ENCODE peak calls at places on chromosomes 2 and 18, in six cellular contexts. R is heart left ventricle, B is adrenal gland, A is transverse colon, Q is IMR-90, U is A549. K is an unnamed sample.

GRCh38 chr2:182404102-182404501 is 22.7 kb downstream of the PDE1A start:
- DNase-seq in R (no peak), B (no peak), A (no peak), Q (peak), U (peak), K (no peak)

GRCh38 chr2:240323601-240324291 is 111.7 kb upstream of the GPC1 start:
- DNase-seq in R (no peak), B (no peak), A (no peak), Q (no peak), U (no peak), K (no peak)

GRCh38 chr18:79484661-79485621 is 89.2 kb downstream of the NFATC1 start:
- DNase-seq in R (peak), B (peak), A (peak), Q (peak), U (no peak), K (no peak)

GRCh38 chr18:49514577-49514976 is 27.5 kb upstream of the C18orf32 start:
- DNase-seq in R (peak), B (no peak), A (peak), Q (no peak), U (no peak), K (no peak)

GRCh38 chr2:175017618-175018414 is 12.6 kb upstream of the CHN1 start:
- DNase-seq in R (no peak), B (no peak), A (no peak), Q (peak), U (no peak), K (no peak)

GRCh38 chr2:182867411-182868048 is 1.1 kb upstream of the FRZB start:
- DNase-seq in R (no peak), B (no peak), A (no peak), Q (no peak), U (no peak), K (no peak)

GRCh38 chr2:237702439-237703397 is 75.3 kb downstream of the LRRFIP1 start:
- DNase-seq in R (peak), B (peak), A (peak), Q (peak), U (no peak), K (no peak)

GRCh38 chr2:241307055-241307454 is 8.4 kb downstream of the HDLBP start:
- DNase-seq in R (no peak), B (no peak), A (no peak), Q (no peak), U (no peak), K (no peak)

GRCh38 chr2:76640905-76641304 is 881.3 kb downstream of the LRRTM4 start:
- DNase-seq in R (peak), B (no peak), A (no peak), Q (no peak), U (no peak), K (no peak)

GRCh38 chr2:210620456-210620855 is 64.1 kb downstream of the CPS1 start:
- DNase-seq in R (no peak), B (no peak), A (no peak), Q (no peak), U (no peak), K (no peak)
- TF ChIP-seq POLR2A in R (no peak), B (no peak), A (no peak), Q (no peak), U (no peak), K (no peak)

GRCh38 chr2:98374958-98375570 is 28.8 kb downstream of the CNGA3 start:
- DNase-seq in R (no peak), B (no peak), A (no peak), Q (no peak), U (no peak), K (no peak)

GRCh38 chr2:98377569-98377968 is 31.3 kb downstream of the CNGA3 start:
- DNase-seq in R (no peak), B (no peak), A (no peak), Q (no peak), U (no peak), K (no peak)

GRCh38 chr2:98374286-98374685 is 28.0 kb downstream of the CNGA3 start:
- DNase-seq in R (no peak), B (no peak), A (no peak), Q (no peak), U (no peak), K (no peak)

GRCh38 chr2:98376996-98377395 is 30.7 kb downstream of the CNGA3 start:
- DNase-seq in R (no peak), B (no peak), A (no peak), Q (no peak), U (no peak), K (no peak)

DNA sequence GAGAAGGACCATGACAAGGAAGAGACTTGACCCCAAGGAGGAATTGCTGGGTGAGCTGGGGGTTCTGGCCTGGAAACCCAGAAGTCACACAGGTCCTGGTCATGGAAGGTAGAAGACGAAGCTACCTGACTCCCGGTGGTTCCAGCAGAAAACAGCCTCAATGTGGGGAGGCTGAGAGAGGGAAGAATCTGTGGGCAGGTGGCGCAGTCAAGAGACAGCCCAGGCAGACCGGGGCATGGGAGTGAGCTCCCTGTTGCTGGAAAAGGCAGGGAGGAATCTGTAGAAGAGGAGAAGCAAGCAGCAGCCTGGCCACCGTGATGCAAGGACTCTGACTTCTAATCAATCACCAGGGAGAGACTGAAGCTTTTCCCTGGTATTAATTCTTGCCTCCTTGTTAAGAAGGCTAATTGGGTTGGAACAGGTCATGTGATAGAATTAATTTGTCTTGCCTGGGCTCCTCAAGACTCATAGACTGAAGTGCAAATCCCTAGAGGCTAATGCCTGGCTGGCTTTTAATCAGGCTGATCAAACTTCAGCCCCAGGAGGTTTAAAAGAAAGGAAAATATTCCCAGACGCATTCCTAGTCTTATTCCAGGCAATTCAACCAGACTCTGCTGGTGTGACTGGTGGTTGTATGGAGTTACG is 30.2 kb downstream of the CNGA3 start:
- DNase-seq in R (no peak), B (no peak), A (no peak), Q (no peak), U (no peak), K (no peak)
- TF ChIP-seq POLR2A in R (no peak), B (no peak), A (no peak), Q (no peak), U (no peak), K (no peak)

GRCh38 chr2:176122633-176123482 is at the start of gene HOXD9:
- DNase-seq in R (no peak), B (peak), A (peak), Q (no peak), U (no peak), K (no peak)
- TF ChIP-seq POLR2A in R (no peak), B (peak), A (peak), Q (no peak), U (no peak), K (no peak)

GRCh38 chr2:163719278-163719677 is 16.5 kb downstream of the FIGN start:
- DNase-seq in R (no peak), B (no peak), A (no peak), Q (no peak), U (no peak), K (no peak)
- TF ChIP-seq POLR2A in R (no peak), B (no peak), A (no peak), Q (no peak), U (no peak), K (no peak)

GRCh38 chr2:55965966-55966365 is 42.4 kb upstream of the EFEMP1 start:
- DNase-seq in R (no peak), B (no peak), A (no peak), Q (peak), U (no peak), K (no peak)

GRCh38 chr2:55962910-55963309 is 39.3 kb upstream of the EFEMP1 start:
- DNase-seq in R (no peak), B (no peak), A (no peak), Q (no peak), U (no peak), K (no peak)

GRCh38 chr2:55965276-55965675 is 41.7 kb upstream of the EFEMP1 start:
- DNase-seq in R (no peak), B (no peak), A (no peak), Q (no peak), U (no peak), K (no peak)

GRCh38 chr2:55968931-55969330 is 45.3 kb upstream of the EFEMP1 start:
- DNase-seq in R (no peak), B (no peak), A (no peak), Q (no peak), U (no peak), K (no peak)

DNA sequence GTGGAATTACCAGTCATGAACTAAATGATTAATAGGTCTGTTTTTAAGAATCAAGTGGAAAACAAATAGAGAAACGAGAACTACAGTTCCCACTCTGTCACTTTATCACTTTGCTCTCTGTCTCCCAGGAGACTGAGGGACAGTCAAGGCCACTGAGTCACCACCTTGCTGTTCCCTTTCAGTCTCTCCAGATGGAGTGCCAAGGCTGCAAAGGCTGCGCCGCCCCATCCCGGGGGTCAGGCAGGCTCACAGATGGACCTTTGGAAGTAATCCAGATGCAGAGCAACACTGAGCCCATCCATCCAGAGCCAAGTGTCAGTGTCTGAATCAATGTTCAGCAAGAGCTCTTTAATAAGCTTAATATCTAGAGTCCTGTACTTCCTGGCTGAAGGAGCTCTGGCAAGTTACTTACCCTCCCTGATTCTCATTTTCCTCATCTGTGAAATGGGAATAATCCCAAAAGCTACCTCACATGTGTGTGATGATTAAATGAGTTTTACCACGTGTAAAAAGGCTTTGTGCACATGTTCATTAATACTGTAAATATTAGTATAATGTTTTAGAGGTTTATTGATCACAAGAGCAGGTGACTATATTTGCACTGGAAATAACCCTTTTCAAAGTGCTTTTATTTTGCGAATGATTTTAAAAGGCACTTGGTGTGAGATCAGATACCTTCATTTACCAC is 43.0 kb upstream of the EFEMP1 start:
- DNase-seq in R (peak), B (peak), A (peak), Q (peak), U (peak), K (no peak)
- TF ChIP-seq POLR2A in R (no peak), B (no peak), A (no peak), Q (no peak), U (no peak), K (no peak)

DNA sequence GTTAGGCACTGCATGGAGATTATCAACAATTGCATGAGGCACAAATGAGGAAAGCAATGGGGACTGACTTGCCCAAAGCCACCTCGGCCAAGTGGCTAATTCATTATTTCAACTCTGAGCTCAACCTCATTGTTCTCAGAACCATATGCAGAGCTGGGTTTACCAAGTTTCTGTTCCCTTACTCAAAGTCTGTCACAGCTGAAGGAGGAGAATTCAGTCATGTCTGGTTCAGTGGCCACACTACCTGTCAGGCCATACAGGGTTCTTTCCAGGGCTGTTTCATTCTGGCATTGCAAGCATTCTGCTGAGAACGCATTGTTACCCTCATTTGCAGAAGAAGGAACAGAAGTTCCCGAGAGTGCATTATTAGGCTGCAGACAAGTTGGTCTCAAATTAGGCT is 181.7 kb downstream of the MYT1L start:
- DNase-seq in R (no peak), B (no peak), A (no peak), Q (no peak), U (no peak), K (no peak)
- TF ChIP-seq POLR2A in R (no peak), B (no peak), A (no peak), Q (no peak), U (no peak), K (no peak)

GRCh38 chr2:219541611-219542180 is 1.9 kb downstream of the CHPF start:
- DNase-seq in R (peak), B (peak), A (peak), Q (peak), U (peak), K (peak)

GRCh38 chr2:219542931-219543595 is 546 bp downstream of the CHPF start:
- DNase-seq in R (no peak), B (peak), A (peak), Q (peak), U (no peak), K (peak)

GRCh38 chr2:219544567-219544966 is 739 bp downstream of the TMEM198 start:
- DNase-seq in R (no peak), B (no peak), A (no peak), Q (no peak), U (no peak), K (no peak)

GRCh38 chr2:219545610-219546352 is 2.0 kb downstream of the TMEM198 start:
- DNase-seq in R (no peak), B (no peak), A (no peak), Q (no peak), U (no peak), K (no peak)

DNA sequence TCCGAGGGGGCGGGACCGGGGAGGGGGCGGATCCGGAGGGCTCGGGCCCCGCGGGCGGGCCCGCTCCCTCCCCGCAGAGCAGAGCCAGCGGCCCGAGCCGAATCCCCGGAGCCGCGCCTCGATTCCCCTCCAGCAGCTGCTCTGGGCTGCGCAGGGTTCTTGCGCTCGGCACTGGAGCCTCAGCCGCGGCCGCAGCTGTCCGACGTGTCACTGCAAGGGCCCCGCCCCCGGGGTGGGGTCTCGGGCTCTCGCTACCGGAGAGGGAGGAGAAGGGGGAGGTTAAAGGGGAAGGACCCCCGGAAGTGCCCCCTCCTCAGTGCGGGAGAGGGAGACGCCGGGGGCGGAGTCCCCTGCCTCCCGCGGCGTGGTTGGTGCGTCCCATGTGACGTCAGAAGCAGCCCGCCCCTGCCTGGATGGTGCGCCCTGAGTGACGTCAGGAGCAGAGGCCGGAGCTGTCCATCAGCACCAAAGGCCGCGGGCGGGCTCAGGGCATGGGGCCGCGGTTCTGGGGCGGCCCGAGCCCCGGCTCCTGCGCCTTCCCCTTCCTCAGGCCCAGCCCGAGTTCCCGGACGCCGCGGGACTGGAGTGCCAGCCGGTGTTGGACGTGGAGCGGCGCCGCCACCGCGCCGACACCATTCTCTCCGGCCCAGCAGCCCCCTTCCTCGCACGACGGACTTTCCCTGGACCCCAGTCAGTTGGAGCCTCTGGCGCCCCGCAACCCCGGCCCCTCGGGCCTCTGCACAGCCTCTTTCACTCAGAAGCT is at the start of the genes CHPF and TMEM198:
- DNase-seq in R (peak), B (peak), A (peak), Q (peak), U (peak), K (peak)
- TF ChIP-seq POLR2A in R (peak), B (peak), A (peak), Q (peak), U (no peak), K (no peak)

DNA sequence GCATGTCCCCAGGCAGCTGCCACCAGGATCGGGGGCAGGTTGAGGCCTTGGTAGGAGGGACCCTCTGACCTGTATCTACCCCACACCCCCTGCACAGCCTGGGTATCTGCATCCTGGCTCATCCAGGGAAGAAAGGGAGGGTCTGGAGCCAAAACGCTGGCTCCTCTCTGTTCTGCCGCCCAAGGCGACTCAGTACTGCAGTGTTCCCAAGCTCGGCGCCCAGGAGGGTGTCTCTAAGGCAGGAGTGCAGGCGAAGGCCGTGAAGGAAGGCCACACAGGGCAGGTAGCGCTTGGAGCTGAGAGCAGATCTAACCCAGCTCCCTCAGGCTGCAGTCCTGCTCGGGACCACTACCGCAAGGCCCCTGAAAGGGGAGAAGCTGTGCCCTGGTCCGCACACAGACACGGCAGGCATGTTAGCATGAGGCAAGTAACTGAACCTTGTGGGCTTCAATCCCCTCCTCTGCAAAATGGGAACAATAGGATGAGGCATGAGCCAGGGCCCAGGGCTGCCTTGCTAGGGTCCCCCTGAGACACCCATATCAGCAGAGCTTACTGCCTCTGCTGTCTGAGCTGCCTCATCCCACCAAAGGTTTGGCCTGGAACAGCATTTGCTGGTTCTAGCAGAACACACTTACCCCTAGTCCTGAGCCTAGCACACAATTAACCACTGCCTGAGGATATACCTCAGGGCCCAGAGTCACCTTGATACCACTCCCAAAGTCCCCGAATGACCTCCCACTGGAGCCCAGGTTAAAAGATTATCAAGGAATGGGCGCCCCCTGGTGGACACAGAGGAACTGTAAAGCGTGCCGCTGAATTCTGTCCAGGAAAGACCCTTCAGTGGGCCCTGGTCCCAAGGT is 6.5 kb downstream of the PTMA start:
- DNase-seq in R (peak), B (peak), A (peak), Q (no peak), U (peak), K (no peak)
- TF ChIP-seq POLR2A in R (no peak), B (no peak), A (no peak), Q (no peak), U (no peak), K (no peak)

DNA sequence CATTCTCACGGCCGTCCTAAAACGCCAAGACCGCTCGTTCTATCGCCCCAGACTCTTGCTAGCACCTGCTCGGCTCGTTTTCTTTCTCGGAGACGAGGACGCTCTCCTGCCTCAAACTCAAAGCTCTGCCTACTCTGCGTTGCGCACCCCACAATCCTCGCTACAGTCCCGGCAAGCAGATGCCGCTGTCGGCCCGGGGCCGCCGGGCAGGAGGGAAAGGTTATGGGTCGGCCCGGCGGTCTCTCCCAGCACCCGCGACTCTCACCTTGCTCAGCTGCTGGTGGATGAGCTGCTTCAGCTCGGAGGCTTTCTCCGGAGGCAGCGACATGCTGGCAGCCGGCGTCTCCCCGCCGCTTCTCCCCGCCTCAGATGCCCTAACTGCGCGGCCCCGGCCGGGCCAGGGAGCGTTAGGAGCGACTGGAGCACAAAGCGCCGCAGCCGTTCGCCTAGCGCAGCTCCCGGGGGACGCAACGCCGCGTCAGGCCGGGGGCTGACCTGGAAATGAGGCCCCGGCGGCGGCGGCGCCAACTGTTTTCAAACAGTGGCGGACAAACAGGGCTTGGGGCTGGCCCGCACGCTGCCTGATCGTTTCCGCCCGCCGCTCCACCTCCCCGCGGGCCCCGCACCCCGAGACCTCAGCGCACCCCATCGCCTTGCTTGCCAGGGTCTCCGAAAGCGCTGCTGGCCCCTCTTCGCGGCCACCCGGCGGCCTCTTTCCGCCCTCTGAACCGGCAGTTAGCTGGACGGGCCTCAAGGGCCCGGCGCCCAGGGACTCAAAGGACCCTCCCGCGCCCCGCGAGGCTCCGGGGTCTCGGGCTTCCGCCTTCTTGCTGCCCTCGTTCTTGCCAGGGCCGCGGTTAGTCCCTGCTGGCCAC is at the start of the genes CEP76 and PSMG2:
- DNase-seq in R (peak), B (peak), A (peak), Q (peak), U (peak), K (peak)
- TF ChIP-seq POLR2A in R (peak), B (peak), A (peak), Q (peak), U (peak), K (peak)

K was measured in GM12891.